ENCODE peak calls at places on chromosomes 12 and 14, in nine cellular contexts. One of them, this sample, is unnamed.

GRCh38 chr14:30679032-30679431 is 56.9 kb downstream of the SCFD1 start:
- DNase-seq in cardiac fibroblast: no peak
- DNase-seq in BE2C: no peak
- DNase-seq in epithelial cell of esophagus: no peak
- DNase-seq in Caco-2: no peak
- DNase-seq in K562: no peak
- DNase-seq in AG04450: no peak
- DNase-seq in GM12878: no peak
- DNase-seq in astrocyte of the cerebellum: no peak
- DNase-seq in this sample: no peak

GRCh38 chr12:95634622-95635621 is 83.6 kb upstream of the USP44 start:
- DNase-seq in Caco-2: no peak
- DNase-seq in epithelial cell of esophagus: peak
- DNase-seq in AG04450: peak
- DNase-seq in cardiac fibroblast: peak
- DNase-seq in GM12878: no peak
- DNase-seq in BE2C: peak
- DNase-seq in K562: no peak
- DNase-seq in astrocyte of the cerebellum: peak
- DNase-seq in this sample: no peak

GRCh38 chr12:6866163-6866919 is 990 bp upstream of the TPI1 start:
- DNase-seq in GM12878: no peak
- DNase-seq in cardiac fibroblast: no peak
- DNase-seq in astrocyte of the cerebellum: no peak
- DNase-seq in K562: peak
- DNase-seq in BE2C: no peak
- DNase-seq in AG04450: no peak
- DNase-seq in Caco-2: no peak
- DNase-seq in epithelial cell of esophagus: no peak
- DNase-seq in this sample: no peak

GRCh38 chr12:53222170-53223005 is 9.6 kb downstream of the RARG start:
- DNase-seq in K562: no peak
- DNase-seq in epithelial cell of esophagus: no peak
- DNase-seq in AG04450: no peak
- DNase-seq in BE2C: no peak
- DNase-seq in astrocyte of the cerebellum: no peak
- DNase-seq in GM12878: no peak
- DNase-seq in Caco-2: no peak
- DNase-seq in cardiac fibroblast: no peak
- DNase-seq in this sample: no peak

GRCh38 chr12:76529226-76529918 is 30.2 kb downstream of the OSBPL8 start:
- DNase-seq in GM12878: no peak
- DNase-seq in astrocyte of the cerebellum: no peak
- DNase-seq in epithelial cell of esophagus: peak
- DNase-seq in Caco-2: no peak
- DNase-seq in K562: no peak
- DNase-seq in AG04450: no peak
- DNase-seq in cardiac fibroblast: peak
- DNase-seq in BE2C: no peak
- DNase-seq in this sample: no peak

GRCh38 chr14:35687335-35687939 is 121.7 kb downstream of the RALGAPA1 start:
- DNase-seq in AG04450: peak
- DNase-seq in BE2C: peak
- DNase-seq in GM12878: peak
- DNase-seq in epithelial cell of esophagus: peak
- DNase-seq in cardiac fibroblast: peak
- DNase-seq in Caco-2: peak
- DNase-seq in K562: peak
- DNase-seq in astrocyte of the cerebellum: peak
- DNase-seq in this sample: peak

GRCh38 chr12:28645891-28646290 is 455.6 kb downstream of the CCDC91 start:
- DNase-seq in epithelial cell of esophagus: no peak
- DNase-seq in cardiac fibroblast: no peak
- DNase-seq in K562: no peak
- DNase-seq in Caco-2: no peak
- DNase-seq in GM12878: no peak
- DNase-seq in astrocyte of the cerebellum: no peak
- DNase-seq in AG04450: no peak
- DNase-seq in BE2C: no peak
- DNase-seq in this sample: no peak

GRCh38 chr14:105315211-105315721 is 718 bp downstream of the PACS2 start:
- DNase-seq in GM12878: no peak
- DNase-seq in astrocyte of the cerebellum: no peak
- DNase-seq in cardiac fibroblast: no peak
- DNase-seq in AG04450: no peak
- DNase-seq in K562: no peak
- DNase-seq in BE2C: no peak
- DNase-seq in epithelial cell of esophagus: peak
- DNase-seq in Caco-2: peak
- DNase-seq in this sample: no peak

GRCh38 chr14:61477845-61478438 is 156.6 kb downstream of the PRKCH start:
- DNase-seq in astrocyte of the cerebellum: no peak
- DNase-seq in AG04450: no peak
- DNase-seq in BE2C: no peak
- DNase-seq in Caco-2: no peak
- DNase-seq in GM12878: no peak
- DNase-seq in cardiac fibroblast: peak
- DNase-seq in K562: no peak
- DNase-seq in epithelial cell of esophagus: peak
- DNase-seq in this sample: no peak

GRCh38 chr14:104524726-104525125 is 54.8 kb upstream of the C14orf180 start:
- DNase-seq in epithelial cell of esophagus: no peak
- DNase-seq in Caco-2: no peak
- DNase-seq in K562: no peak
- DNase-seq in astrocyte of the cerebellum: no peak
- DNase-seq in cardiac fibroblast: no peak
- DNase-seq in GM12878: no peak
- DNase-seq in AG04450: no peak
- DNase-seq in BE2C: no peak
- DNase-seq in this sample: no peak

GRCh38 chr14:24481622-24482324 is 26.3 kb downstream of the CMA1 start:
- DNase-seq in BE2C: peak
- DNase-seq in K562: peak
- DNase-seq in AG04450: no peak
- DNase-seq in epithelial cell of esophagus: peak
- DNase-seq in astrocyte of the cerebellum: no peak
- DNase-seq in GM12878: peak
- DNase-seq in Caco-2: peak
- DNase-seq in cardiac fibroblast: peak
- DNase-seq in this sample: no peak

GRCh38 chr12:98156697-98157096 is 358.7 kb upstream of the TMPO start:
- DNase-seq in GM12878: no peak
- DNase-seq in BE2C: no peak
- DNase-seq in K562: no peak
- DNase-seq in cardiac fibroblast: no peak
- DNase-seq in Caco-2: no peak
- DNase-seq in epithelial cell of esophagus: no peak
- DNase-seq in astrocyte of the cerebellum: no peak
- DNase-seq in AG04450: no peak
- DNase-seq in this sample: no peak

GRCh38 chr14:21093769-21094681 is 4.4 kb downstream of the ZNF219 start:
- DNase-seq in epithelial cell of esophagus: no peak
- DNase-seq in BE2C: peak
- DNase-seq in cardiac fibroblast: no peak
- DNase-seq in Caco-2: no peak
- DNase-seq in astrocyte of the cerebellum: no peak
- DNase-seq in GM12878: no peak
- DNase-seq in AG04450: no peak
- DNase-seq in K562: no peak
- DNase-seq in this sample: no peak
- TF ChIP-seq CTCF in epithelial cell of esophagus: no peak
- TF ChIP-seq CTCF in BE2C: peak
- TF ChIP-seq CTCF in cardiac fibroblast: peak
- TF ChIP-seq CTCF in Caco-2: peak
- TF ChIP-seq CTCF in astrocyte of the cerebellum: peak
- TF ChIP-seq CTCF in GM12878: peak
- TF ChIP-seq CTCF in AG04450: peak
- TF ChIP-seq CTCF in K562: no peak
- TF ChIP-seq CTCF in this sample: peak

DNA sequence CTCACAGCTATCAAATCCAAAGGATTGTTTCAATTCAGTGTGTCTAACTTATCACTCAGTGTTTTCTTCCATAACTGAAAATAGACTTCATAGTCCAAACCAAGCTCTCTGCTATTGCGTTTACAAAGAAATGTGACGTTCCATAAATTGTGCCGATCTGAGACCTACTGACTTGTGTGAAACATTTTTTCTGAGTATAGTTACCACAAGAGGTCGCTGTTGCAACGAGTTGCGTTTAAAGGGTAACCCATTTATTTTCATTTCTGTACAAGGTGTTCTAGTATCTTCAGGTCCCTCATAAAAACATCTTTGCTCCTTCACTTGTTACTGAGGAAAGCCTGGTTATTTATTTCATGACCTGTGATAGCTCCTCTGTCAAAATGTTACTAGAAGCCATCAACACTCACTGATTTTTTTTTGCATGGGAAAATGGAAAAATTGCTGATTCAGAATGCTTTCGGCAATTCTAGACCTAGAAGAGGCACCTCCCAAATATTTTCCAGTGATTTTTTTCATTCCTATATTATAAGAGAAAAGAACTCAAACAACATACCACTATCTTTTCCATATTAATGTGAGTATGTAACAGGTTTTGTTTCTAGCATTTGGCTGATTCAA is 60.9 kb upstream of the OR4E1 start:
- DNase-seq in AG04450: no peak
- DNase-seq in cardiac fibroblast: peak
- DNase-seq in GM12878: peak
- DNase-seq in K562: peak
- DNase-seq in epithelial cell of esophagus: peak
- DNase-seq in Caco-2: no peak
- DNase-seq in astrocyte of the cerebellum: peak
- DNase-seq in BE2C: peak
- DNase-seq in this sample: no peak
- TF ChIP-seq CTCF in AG04450: peak
- TF ChIP-seq CTCF in cardiac fibroblast: peak
- TF ChIP-seq CTCF in GM12878: peak
- TF ChIP-seq CTCF in K562: peak
- TF ChIP-seq CTCF in epithelial cell of esophagus: peak
- TF ChIP-seq CTCF in Caco-2: peak
- TF ChIP-seq CTCF in astrocyte of the cerebellum: peak
- TF ChIP-seq CTCF in BE2C: peak
- TF ChIP-seq CTCF in this sample: no peak

GRCh38 chr14:100664841-100665425 is 61.8 kb upstream of the DLK1 start:
- DNase-seq in cardiac fibroblast: no peak
- DNase-seq in BE2C: no peak
- DNase-seq in Caco-2: no peak
- DNase-seq in K562: no peak
- DNase-seq in astrocyte of the cerebellum: no peak
- DNase-seq in epithelial cell of esophagus: no peak
- DNase-seq in AG04450: peak
- DNase-seq in GM12878: no peak
- DNase-seq in this sample: peak
- TF ChIP-seq CTCF in cardiac fibroblast: no peak
- TF ChIP-seq CTCF in BE2C: no peak
- TF ChIP-seq CTCF in Caco-2: no peak
- TF ChIP-seq CTCF in K562: no peak
- TF ChIP-seq CTCF in astrocyte of the cerebellum: no peak
- TF ChIP-seq CTCF in epithelial cell of esophagus: no peak
- TF ChIP-seq CTCF in AG04450: no peak
- TF ChIP-seq CTCF in GM12878: no peak
- TF ChIP-seq CTCF in this sample: no peak

GRCh38 chr12:114285554-114285953 is 120.4 kb downstream of the TBX5 start:
- DNase-seq in astrocyte of the cerebellum: no peak
- DNase-seq in cardiac fibroblast: no peak
- DNase-seq in K562: no peak
- DNase-seq in epithelial cell of esophagus: no peak
- DNase-seq in AG04450: no peak
- DNase-seq in BE2C: no peak
- DNase-seq in Caco-2: no peak
- DNase-seq in GM12878: no peak
- DNase-seq in this sample: no peak
- TF ChIP-seq CTCF in astrocyte of the cerebellum: no peak
- TF ChIP-seq CTCF in cardiac fibroblast: no peak
- TF ChIP-seq CTCF in K562: no peak
- TF ChIP-seq CTCF in epithelial cell of esophagus: no peak
- TF ChIP-seq CTCF in AG04450: no peak
- TF ChIP-seq CTCF in BE2C: no peak
- TF ChIP-seq CTCF in Caco-2: no peak
- TF ChIP-seq CTCF in GM12878: no peak
- TF ChIP-seq CTCF in this sample: no peak

DNA sequence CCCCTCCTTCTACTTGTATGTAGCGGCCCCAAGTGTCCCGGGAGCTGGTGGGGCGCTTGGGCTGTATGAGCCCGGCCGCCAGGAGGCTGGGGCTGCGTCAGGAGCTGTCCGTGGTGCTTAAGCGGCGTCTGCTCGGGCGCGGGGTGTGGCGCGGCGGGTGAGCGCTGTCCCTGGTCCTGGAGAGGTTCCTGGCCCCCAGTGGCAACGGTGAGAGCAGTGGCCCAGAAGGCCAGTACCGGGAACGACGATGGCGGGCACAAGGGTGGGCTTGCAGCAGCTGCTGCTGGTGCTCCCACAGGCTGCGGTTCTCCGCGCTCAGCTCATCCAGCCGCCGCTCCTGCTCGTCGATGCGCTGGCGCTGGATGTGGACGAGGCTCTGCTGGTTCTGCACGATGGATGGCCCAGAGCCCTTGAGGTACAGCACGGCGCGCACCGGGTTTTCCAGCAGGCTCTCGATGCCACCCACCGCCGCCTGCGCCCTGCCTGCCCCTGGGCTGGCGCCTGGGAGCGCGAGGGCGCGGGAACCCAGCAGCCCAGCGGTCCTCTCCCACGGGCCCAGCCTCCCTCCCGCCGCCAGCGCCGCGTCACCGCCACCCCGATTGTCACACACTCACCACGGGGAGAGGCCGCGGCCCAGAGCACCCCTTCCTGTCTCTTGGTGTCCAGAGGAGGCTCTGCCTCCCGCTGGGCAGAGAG is 41.9 kb upstream of the FKBP4 start:
- DNase-seq in astrocyte of the cerebellum: peak
- DNase-seq in Caco-2: peak
- DNase-seq in BE2C: peak
- DNase-seq in epithelial cell of esophagus: peak
- DNase-seq in K562: peak
- DNase-seq in cardiac fibroblast: peak
- DNase-seq in GM12878: no peak
- DNase-seq in AG04450: peak
- DNase-seq in this sample: no peak
- TF ChIP-seq CTCF in astrocyte of the cerebellum: no peak
- TF ChIP-seq CTCF in Caco-2: peak
- TF ChIP-seq CTCF in BE2C: no peak
- TF ChIP-seq CTCF in epithelial cell of esophagus: peak
- TF ChIP-seq CTCF in K562: no peak
- TF ChIP-seq CTCF in cardiac fibroblast: no peak
- TF ChIP-seq CTCF in GM12878: no peak
- TF ChIP-seq CTCF in AG04450: no peak
- TF ChIP-seq CTCF in this sample: no peak

DNA sequence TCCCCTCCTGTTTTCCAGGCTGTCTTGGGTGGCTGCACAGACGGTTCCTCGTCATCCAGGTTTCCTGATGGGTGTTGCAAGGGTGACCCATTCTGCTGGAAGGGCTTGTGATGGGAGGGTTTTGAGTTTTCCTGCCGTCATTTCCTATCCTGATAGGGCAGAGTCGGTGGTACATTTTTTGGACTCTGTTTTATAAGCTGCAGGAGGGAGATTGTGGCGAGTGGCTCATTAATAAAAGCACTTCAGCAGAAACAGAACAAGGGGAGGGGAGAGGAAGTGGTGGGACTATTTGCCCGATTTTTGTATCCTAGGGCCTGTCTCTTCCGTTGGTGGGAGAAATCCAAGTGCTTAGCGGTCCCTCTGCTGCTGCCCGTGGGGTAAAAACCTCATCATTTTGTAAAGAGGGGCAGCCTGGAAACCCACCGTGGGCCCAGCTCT is 40.0 kb downstream of the TSPAN9 start:
- DNase-seq in BE2C: no peak
- DNase-seq in GM12878: no peak
- DNase-seq in AG04450: no peak
- DNase-seq in astrocyte of the cerebellum: peak
- DNase-seq in K562: no peak
- DNase-seq in cardiac fibroblast: peak
- DNase-seq in Caco-2: no peak
- DNase-seq in epithelial cell of esophagus: peak
- DNase-seq in this sample: no peak
- TF ChIP-seq CTCF in BE2C: no peak
- TF ChIP-seq CTCF in GM12878: no peak
- TF ChIP-seq CTCF in AG04450: no peak
- TF ChIP-seq CTCF in astrocyte of the cerebellum: no peak
- TF ChIP-seq CTCF in K562: no peak
- TF ChIP-seq CTCF in cardiac fibroblast: no peak
- TF ChIP-seq CTCF in Caco-2: no peak
- TF ChIP-seq CTCF in epithelial cell of esophagus: no peak
- TF ChIP-seq CTCF in this sample: no peak